ENCODE peak calls at places on chromosomes 12 and 14, in five cellular contexts. V is right lobe of liver, M is GM12865, W is GM06990, C is tibial artery. G is an unnamed sample.

GRCh38 chr12:59383426-59383822 is 212.4 kb upstream of the SLC16A7 start:
- DNase-seq in V (no peak), M (no peak), W (no peak), C (no peak), G (no peak)

GRCh38 chr12:51869931-51870330 is 18.0 kb upstream of the ANKRD33 start:
- DNase-seq in V (no peak), M (no peak), W (no peak), C (no peak), G (no peak)

GRCh38 chr12:18905134-18905533 is 167.2 kb downstream of the CAPZA3 start:
- DNase-seq in V (no peak), M (no peak), W (no peak), C (no peak), G (no peak)

GRCh38 chr14:67395876-67396189 is 16.1 kb downstream of the PLEK2 start:
- DNase-seq in V (no peak), M (no peak), W (no peak), C (no peak), G (no peak)

GRCh38 chr12:103626498-103626897 is 39.4 kb downstream of the STAB2 start:
- DNase-seq in V (peak; percentile 42), M (peak; percentile 18), W (no peak), C (peak; percentile 80), G (no peak)

GRCh38 chr12:31965090-31965489 is 5.9 kb downstream of the RESF1 start:
- DNase-seq in V (no peak), M (no peak), W (no peak), C (no peak), G (no peak)

GRCh38 chr12:1605129-1606020 is 11.0 kb upstream of the FBXL14 start:
- DNase-seq in V (peak; percentile 62), M (peak; percentile 88), W (peak; percentile 54), C (peak; percentile 87), G (peak; percentile 70)

GRCh38 chr14:20327005-20327869 is 5.8 kb downstream of the CCNB1IP1 start:
- DNase-seq in V (no peak), M (peak; percentile 70), W (no peak), C (no peak), G (peak; percentile 42)

GRCh38 chr14:80978403-80978802 is 23.0 kb downstream of the TSHR start:
- DNase-seq in V (no peak), M (no peak), W (no peak), C (no peak), G (no peak)

GRCh38 chr12:1529228-1529861 is 65.0 kb downstream of the FBXL14 start:
- DNase-seq in V (no peak), M (no peak), W (no peak), C (peak; percentile 55), G (no peak)

GRCh38 chr12:2299207-2299606 is 246.4 kb downstream of the CACNA1C start:
- DNase-seq in V (no peak), M (peak; percentile 48), W (no peak), C (no peak), G (no peak)

GRCh38 chr12:59070534-59070933 is 150.2 kb upstream of the LRIG3 start:
- DNase-seq in V (no peak), M (no peak), W (no peak), C (no peak), G (no peak)

GRCh38 chr12:8123124-8123888 is at the start of gene CLEC4A:
- DNase-seq in V (no peak), M (no peak), W (no peak), C (no peak), G (no peak)

GRCh38 chr14:61544448-61545202 is 150.7 kb upstream of the HIF1A start:
- DNase-seq in V (no peak), M (no peak), W (no peak), C (no peak), G (no peak)

GRCh38 chr14:33737446-33737845 is 213.4 kb downstream of the EGLN3 start:
- DNase-seq in V (no peak), M (no peak), W (no peak), C (no peak), G (no peak)

GRCh38 chr12:5059358-5059757 is 15.7 kb downstream of the KCNA5 start:
- DNase-seq in V (no peak), M (peak; percentile 82), W (no peak), C (peak; percentile 77), G (no peak)

GRCh38 chr14:61753631-61754030 is 8.6 kb upstream of the SNAPC1 start:
- DNase-seq in V (no peak), M (peak; percentile 6), W (no peak), C (no peak), G (no peak)

GRCh38 chr14:89349196-89350008 is 67.6 kb downstream of the FOXN3 start:
- DNase-seq in V (peak; percentile 57), M (no peak), W (no peak), C (no peak), G (peak; percentile 28)

GRCh38 chr12:47527816-47528215 is 178.0 kb downstream of the RPAP3 start:
- DNase-seq in V (no peak), M (no peak), W (no peak), C (no peak), G (no peak)

GRCh38 chr14:74879427-74880180 is 2.1 kb upstream of the DLST start:
- DNase-seq in V (no peak), M (no peak), W (no peak), C (no peak), G (no peak)

GRCh38 chr12:234891-235415 is 21.0 kb upstream of the SLC6A12 start:
- DNase-seq in V (no peak), M (no peak), W (no peak), C (peak; percentile 28), G (no peak)

GRCh38 chr12:116187158-116187511 is 90.4 kb downstream of the MED13L start:
- DNase-seq in V (no peak), M (no peak), W (no peak), C (no peak), G (no peak)

GRCh38 chr12:113297214-113297587 is 37.7 kb downstream of the SLC8B1 start:
- DNase-seq in V (peak; percentile 67), M (no peak), W (no peak), C (no peak), G (no peak)

GRCh38 chr12:29537292-29537691 is 39.8 kb upstream of the OVCH1 start:
- DNase-seq in V (no peak), M (no peak), W (no peak), C (no peak), G (no peak)

GRCh38 chr12:26345471-26346003 is 150.2 kb downstream of the SSPN start:
- DNase-seq in V (no peak), M (no peak), W (no peak), C (no peak), G (no peak)

GRCh38 chr12:47022296-47022695 is 57.1 kb upstream of the PCED1B start:
- DNase-seq in V (no peak), M (no peak), W (no peak), C (no peak), G (peak; percentile 59)

GRCh38 chr14:90726656-90727055 is 89.6 kb downstream of the TTC7B start:
- DNase-seq in V (no peak), M (no peak), W (no peak), C (peak; percentile 85), G (peak; percentile 68)

GRCh38 chr12:85448031-85448430 is 168.0 kb downstream of the ALX1 start:
- DNase-seq in V (no peak), M (no peak), W (no peak), C (no peak), G (no peak)

GRCh38 chr14:56199095-56199975 is 81.1 kb downstream of the PELI2 start:
- DNase-seq in V (no peak), M (peak; percentile 61), W (peak; percentile 55), C (no peak), G (peak; percentile 89)

GRCh38 chr12:132373967-132374820 is 44.8 kb upstream of the GALNT9 start:
- DNase-seq in V (peak; percentile 8), M (no peak), W (no peak), C (no peak), G (no peak)
- TF ChIP-seq CTCF in V (peak; percentile 8), M (no peak), W (no peak), C (no peak), G (no peak)

DNA sequence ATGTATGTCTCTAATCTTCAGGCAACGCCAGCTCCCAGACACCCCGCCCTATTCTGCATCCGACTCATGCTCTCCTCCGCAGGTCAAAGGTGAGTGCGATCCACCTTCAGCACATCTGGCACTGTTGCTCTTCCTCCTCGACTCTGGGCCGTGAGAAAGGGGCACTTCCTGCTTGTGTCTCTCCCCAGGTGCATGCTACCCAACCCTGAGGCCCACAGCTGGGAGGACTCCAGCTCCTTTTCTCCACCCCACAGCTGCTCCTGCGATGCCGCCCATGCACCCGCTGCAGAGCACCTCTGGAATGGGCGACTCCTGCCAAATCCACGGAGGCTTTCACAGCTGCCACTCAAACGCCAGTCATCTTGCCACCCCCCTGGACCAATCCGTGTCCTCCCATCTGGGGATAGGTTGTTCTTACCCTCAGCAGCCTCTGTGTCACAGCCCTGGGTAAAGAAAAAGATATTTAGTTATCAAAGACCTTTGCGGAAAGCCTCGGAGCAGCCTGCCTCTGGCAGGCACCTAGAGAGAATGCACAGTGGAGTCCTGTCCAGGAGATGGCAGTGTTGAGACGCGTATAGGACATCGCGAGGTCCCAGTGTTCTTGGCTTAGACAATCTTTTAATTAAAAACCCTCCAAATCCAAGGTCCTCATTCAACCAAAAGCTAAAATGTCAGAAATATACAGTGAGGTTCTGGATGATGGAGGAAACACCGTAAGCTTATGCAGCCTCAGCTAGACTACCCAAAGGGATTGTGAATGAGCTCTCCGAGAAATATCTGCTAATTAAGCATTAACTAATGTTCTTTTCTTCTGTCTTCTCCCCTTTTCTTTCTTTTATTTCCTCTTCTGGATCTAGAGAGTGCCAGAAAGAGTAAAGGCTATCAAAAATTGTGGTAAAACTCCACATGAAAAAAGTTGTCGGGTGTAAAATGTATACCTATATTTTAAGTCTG is 54.3 kb downstream of the MYRFL start:
- DNase-seq in V (peak; percentile 61), M (peak; percentile 78), W (peak; percentile 15), C (peak; percentile 76), G (peak; percentile 66)
- H3K4me3 ChIP-seq in V (no peak overlapping the region), M (no peak overlapping the region), W (no peak overlapping the region), C (peak overlapping the region; percentile 10), G (no peak overlapping the region)

GRCh38 chr12:16189849-16190248 is 87.6 kb downstream of the SLC15A5 start:
- DNase-seq in V (no peak), M (peak; percentile 7), W (no peak), C (no peak), G (no peak)
- TF ChIP-seq CTCF in V (peak; percentile 49), M (peak; percentile 10), W (no peak), C (no peak), G (peak; percentile 27)

GRCh38 chr12:120905856-120906384 is 1.8 kb upstream of the SPPL3 start:
- DNase-seq in V (no peak), M (no peak), W (no peak), C (no peak), G (no peak)

GRCh38 chr12:120903382-120903817 is 758 bp downstream of the SPPL3 start:
- DNase-seq in V (peak; percentile 86), M (peak; percentile 81), W (peak; percentile 75), C (peak; percentile 82), G (no peak)

GRCh38 chr12:120903818-120904773 is at the start of gene SPPL3:
- DNase-seq in V (peak; percentile 94), M (peak; percentile 95), W (peak; percentile 91), C (peak; percentile 94), G (peak; percentile 52)

GRCh38 chr12:120901818-120902217 is 2.3 kb downstream of the SPPL3 start:
- DNase-seq in V (no peak), M (peak; percentile 50), W (no peak), C (no peak), G (no peak)

DNA sequence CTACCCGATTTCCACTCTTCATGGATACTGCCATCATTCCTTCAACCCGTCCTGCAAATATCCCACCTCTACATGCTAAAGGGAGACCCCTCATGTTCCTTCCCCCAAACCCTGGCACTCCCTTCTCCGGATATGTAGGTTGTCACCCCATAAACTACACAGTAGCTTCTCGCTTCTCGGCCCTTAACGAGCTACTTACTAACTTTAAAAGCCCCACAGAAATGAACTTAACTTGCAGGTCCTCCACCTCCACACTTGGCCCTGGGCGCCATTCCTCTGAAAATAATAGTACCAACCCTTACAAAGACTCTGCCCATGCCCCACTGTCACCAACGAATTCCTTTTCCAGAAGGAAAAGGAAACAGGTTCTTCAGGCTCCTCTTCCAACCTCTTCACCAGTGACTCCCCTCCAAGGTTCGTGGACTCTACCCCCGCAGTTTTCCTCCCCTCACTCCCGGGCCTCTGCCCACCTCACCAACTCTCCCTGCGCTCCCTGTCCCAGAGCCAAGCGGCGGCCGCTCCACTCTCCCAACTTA is 1.2 kb downstream of the SPPL3 start:
- DNase-seq in V (no peak), M (no peak), W (no peak), C (no peak), G (no peak)
- H3K4me3 ChIP-seq in V (peak overlapping the region; percentile 82), M (peak overlapping the region; percentile 95), W (peak overlapping the region; percentile 88), C (peak overlapping the region; percentile 96), G (peak overlapping the region; percentile 90)